ENCODE peak calls at places on chromosomes 16 and 17, in nine cellular contexts. B is CD8-positive, alpha-beta memory T cell; A is SJSA1; H is CD4-positive, CD25-positive, alpha-beta regulatory T cell; E is adrenal gland; Y is osteoblast; M is psoas muscle; I is A549; L is prostate gland. C is an unnamed sample.

GRCh38 chr17:73506470-73507435 is 137.5 kb downstream of the SDK2 start:
- DNase-seq in B (no peak), A (no peak), H (no peak), E (no peak), Y (peak), M (no peak), I (no peak), L (no peak), C (no peak)

GRCh38 chr17:45432405-45433113 is at the start of gene ARHGAP27:
- DNase-seq in B (no peak), A (peak), H (no peak), E (no peak), Y (peak), M (peak), I (no peak), L (no peak), C (no peak)

GRCh38 chr16:28324235-28324886 is 32.0 kb downstream of the SBK1 start:
- DNase-seq in B (no peak), A (peak), H (no peak), E (no peak), Y (peak), M (no peak), I (no peak), L (peak), C (no peak)

GRCh38 chr16:19715566-19715965 is 2.5 kb downstream of the KNOP1 start:
- DNase-seq in B (no peak), A (no peak), H (no peak), E (no peak), Y (peak), M (no peak), I (no peak), L (no peak), C (no peak)

GRCh38 chr16:89308391-89309333 is 91.2 kb downstream of the ZNF778 start:
- DNase-seq in B (peak), A (no peak), H (peak), E (no peak), Y (peak), M (no peak), I (no peak), L (no peak), C (no peak)

GRCh38 chr17:49695698-49696232 is 12.0 kb downstream of the SLC35B1 start:
- DNase-seq in B (no peak), A (no peak), H (no peak), E (no peak), Y (no peak), M (no peak), I (no peak), L (no peak), C (no peak)

GRCh38 chr16:67278773-67279295 is 498 bp upstream of the PLEKHG4 start:
- DNase-seq in B (no peak), A (no peak), H (no peak), E (peak), Y (peak), M (peak), I (peak), L (no peak), C (no peak)

GRCh38 chr16:51151951-51152663 is 1.0 kb upstream of the SALL1 start:
- DNase-seq in B (no peak), A (peak), H (no peak), E (no peak), Y (peak), M (no peak), I (no peak), L (no peak), C (no peak)

GRCh38 chr16:25126820-25127232 is 15.3 kb downstream of the LCMT1 start:
- DNase-seq in B (peak), A (peak), H (peak), E (peak), Y (peak), M (no peak), I (peak), L (no peak), C (peak)

GRCh38 chr17:19333132-19333440 is 29.4 kb downstream of the B9D1 start:
- DNase-seq in B (no peak), A (no peak), H (no peak), E (no peak), Y (peak), M (no peak), I (no peak), L (no peak), C (no peak)

GRCh38 chr16:5025171-5025632 is 8.5 kb downstream of the NAGPA start:
- DNase-seq in B (no peak), A (no peak), H (no peak), E (no peak), Y (peak), M (no peak), I (peak), L (no peak), C (no peak)

GRCh38 chr17:1134634-1135324 is 45.0 kb downstream of the ABR start:
- DNase-seq in B (no peak), A (no peak), H (no peak), E (no peak), Y (peak), M (no peak), I (no peak), L (no peak), C (no peak)

GRCh38 chr17:9878791-9879525 is 26.1 kb downstream of the RCVRN start:
- DNase-seq in B (no peak), A (no peak), H (no peak), E (no peak), Y (no peak), M (no peak), I (no peak), L (no peak), C (no peak)

GRCh38 chr17:72120878-72121163 is at the start of gene SOX9:
- DNase-seq in B (no peak), A (peak), H (no peak), E (peak), Y (peak), M (peak), I (peak), L (peak), C (peak)

GRCh38 chr17:12316021-12316420 is 295.3 kb downstream of the MAP2K4 start:
- DNase-seq in B (no peak), A (no peak), H (no peak), E (no peak), Y (no peak), M (no peak), I (no peak), L (no peak), C (no peak)

GRCh38 chr17:13321932-13322701 is 279.6 kb downstream of the HS3ST3A1 start:
- DNase-seq in B (no peak), A (no peak), H (no peak), E (no peak), Y (no peak), M (no peak), I (no peak), L (no peak), C (no peak)

GRCh38 chr16:27579086-27579980 is 29.4 kb downstream of the KATNIP start:
- DNase-seq in B (no peak), A (no peak), H (no peak), E (no peak), Y (no peak), M (no peak), I (no peak), L (no peak), C (peak)

GRCh38 chr17:8006836-8007680 is 4.6 kb downstream of the GUCY2D start:
- DNase-seq in B (no peak), A (no peak), H (no peak), E (no peak), Y (peak), M (no peak), I (no peak), L (no peak), C (no peak)

GRCh38 chr17:45425125-45425983 is 7.3 kb downstream of the ARHGAP27 start:
- DNase-seq in B (no peak), A (no peak), H (no peak), E (no peak), Y (peak), M (no peak), I (peak), L (peak), C (peak)

GRCh38 chr16:89332248-89333245 is 115.0 kb downstream of the ZNF778 start:
- DNase-seq in B (no peak), A (no peak), H (no peak), E (no peak), Y (peak), M (no peak), I (no peak), L (no peak), C (no peak)

DNA sequence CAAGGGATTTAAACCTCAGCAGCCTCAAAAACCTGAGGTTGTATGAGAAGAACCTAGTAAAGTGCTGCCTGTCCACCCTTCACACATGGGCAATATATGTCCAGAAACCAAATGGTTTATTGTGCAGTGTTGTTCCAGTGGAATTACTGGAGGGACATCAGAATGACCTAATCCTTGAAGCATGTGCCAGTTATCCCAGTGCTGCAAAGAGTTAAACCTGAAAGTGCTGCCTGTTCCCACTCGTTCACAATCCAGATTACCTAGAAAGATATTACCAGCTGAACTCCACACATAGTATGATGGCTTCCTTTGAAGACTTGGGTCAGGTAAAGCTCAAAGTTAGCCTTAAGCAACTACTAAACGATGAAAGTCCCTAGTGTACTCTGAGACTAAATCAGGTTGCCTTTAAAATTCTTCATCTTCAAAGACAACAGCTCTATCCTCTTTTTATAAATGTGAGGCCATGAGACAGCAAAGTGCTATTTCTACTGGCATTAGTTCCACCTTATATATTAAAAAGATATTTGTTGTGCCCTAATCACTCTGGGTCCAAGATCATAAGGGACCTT is 133.1 kb downstream of the SNX11 start:
- DNase-seq in B (no peak), A (peak), H (no peak), E (no peak), Y (no peak), M (no peak), I (peak), L (no peak), C (no peak)
- H3K27ac ChIP-seq in B (no peak), A (peak), H (no peak), E (no peak), Y (peak), M (peak), I (peak), L (no peak), C (peak)

GRCh38 chr17:48603959-48604769 is 622 bp downstream of the HOXB6 start:
- DNase-seq in B (no peak), A (no peak), H (no peak), E (peak), Y (no peak), M (peak), I (peak), L (no peak), C (no peak)
- H3K27ac ChIP-seq in B (peak), A (peak), H (no peak), E (peak), Y (no peak), M (no peak), I (peak), L (no peak), C (peak)

GRCh38 chr16:23420011-23420410 is 33.0 kb downstream of the COG7 start:
- DNase-seq in B (no peak), A (peak), H (no peak), E (no peak), Y (no peak), M (no peak), I (no peak), L (no peak), C (no peak)

GRCh38 chr16:23424292-23424958 is 28.6 kb downstream of the COG7 start:
- DNase-seq in B (no peak), A (peak), H (no peak), E (no peak), Y (no peak), M (no peak), I (peak), L (peak), C (peak)

GRCh38 chr16:23428351-23428750 is 24.6 kb downstream of the COG7 start:
- DNase-seq in B (no peak), A (no peak), H (no peak), E (no peak), Y (no peak), M (no peak), I (no peak), L (no peak), C (no peak)

DNA sequence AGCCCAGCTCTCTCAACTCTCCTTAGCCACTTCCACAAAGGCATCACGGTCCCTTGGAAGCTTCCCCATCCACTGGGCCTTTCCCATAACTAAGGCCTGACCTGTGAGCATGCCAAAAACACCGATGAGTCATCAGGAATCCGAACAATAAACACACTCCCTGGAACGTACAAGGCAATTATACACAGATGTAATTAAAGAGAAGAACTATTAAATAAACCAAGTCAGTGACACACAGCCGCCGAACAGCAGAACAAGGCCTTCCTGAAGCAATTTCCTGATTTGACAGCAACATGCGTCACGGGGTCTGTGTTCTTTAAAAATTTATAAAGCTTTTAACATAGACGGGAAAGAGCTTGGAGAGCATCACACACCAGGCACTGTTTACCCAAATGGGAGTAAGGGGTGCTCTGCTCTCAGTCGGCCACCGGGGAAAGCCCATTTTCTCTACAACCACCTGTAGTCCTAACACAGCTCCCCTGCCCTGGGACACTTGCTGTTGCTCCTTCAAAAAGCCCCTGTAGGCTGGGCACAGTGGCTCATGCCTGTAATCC is 29.4 kb downstream of the COG7 start:
- DNase-seq in B (no peak), A (peak), H (no peak), E (peak), Y (peak), M (peak), I (peak), L (peak), C (peak)
- H3K27ac ChIP-seq in B (no peak), A (peak), H (no peak), E (no peak), Y (peak), M (peak), I (peak), L (peak), C (peak)

GRCh38 chr17:4170639-4171280 is 27.8 kb downstream of the CYB5D2 start:
- DNase-seq in B (no peak), A (no peak), H (no peak), E (no peak), Y (peak), M (no peak), I (no peak), L (no peak), C (no peak)
- H3K27ac ChIP-seq in B (no peak), A (no peak), H (no peak), E (no peak), Y (no peak), M (no peak), I (no peak), L (no peak), C (no peak)

GRCh38 chr16:14322186-14322585 is 251.1 kb downstream of the MRTFB start:
- DNase-seq in B (no peak), A (no peak), H (no peak), E (no peak), Y (peak), M (no peak), I (no peak), L (no peak), C (no peak)
- H3K27ac ChIP-seq in B (no peak), A (no peak), H (no peak), E (no peak), Y (no peak), M (peak), I (no peak), L (no peak), C (no peak)

DNA sequence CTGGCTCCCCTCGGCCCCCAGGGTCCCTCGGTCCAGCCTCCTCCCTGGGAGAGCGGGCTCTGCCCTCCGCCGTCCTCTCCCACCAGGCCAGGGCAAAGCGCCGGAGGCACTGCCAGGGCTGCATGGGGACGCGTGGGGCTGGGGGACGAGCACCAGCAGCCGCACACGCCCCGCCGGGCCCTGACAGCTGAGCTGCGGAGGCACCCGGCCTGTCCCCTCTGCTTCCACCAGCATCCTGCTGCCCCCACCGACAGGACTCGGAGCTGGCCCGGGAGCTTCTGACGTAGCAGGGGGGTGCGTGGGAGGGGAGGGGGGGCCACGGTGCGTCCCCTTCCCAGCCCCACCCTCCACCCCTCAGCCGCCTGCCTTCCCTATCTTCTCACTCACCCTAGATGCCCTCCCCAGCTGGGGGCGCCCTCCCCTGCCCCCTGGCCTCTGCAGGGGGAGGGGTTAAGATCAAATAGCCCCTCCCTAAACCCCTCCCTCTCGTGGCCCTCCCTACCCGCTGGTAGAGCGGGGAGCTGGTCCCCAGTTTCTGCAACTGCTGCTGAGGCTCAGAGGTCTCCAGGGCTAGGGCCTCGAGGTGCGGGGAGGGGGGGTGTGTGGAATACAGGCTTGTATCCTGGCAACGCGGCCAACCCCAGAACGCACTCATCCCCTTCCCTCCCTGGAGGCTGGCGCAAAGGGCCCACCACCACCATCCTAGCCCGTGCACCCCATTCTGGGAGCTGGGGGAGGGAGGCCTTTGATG is 1.1 kb downstream of the SRCIN1 start:
- DNase-seq in B (peak), A (no peak), H (no peak), E (no peak), Y (peak), M (no peak), I (peak), L (no peak), C (no peak)
- H3K27ac ChIP-seq in B (no peak), A (no peak), H (no peak), E (no peak), Y (no peak), M (no peak), I (peak), L (no peak), C (no peak)

DNA sequence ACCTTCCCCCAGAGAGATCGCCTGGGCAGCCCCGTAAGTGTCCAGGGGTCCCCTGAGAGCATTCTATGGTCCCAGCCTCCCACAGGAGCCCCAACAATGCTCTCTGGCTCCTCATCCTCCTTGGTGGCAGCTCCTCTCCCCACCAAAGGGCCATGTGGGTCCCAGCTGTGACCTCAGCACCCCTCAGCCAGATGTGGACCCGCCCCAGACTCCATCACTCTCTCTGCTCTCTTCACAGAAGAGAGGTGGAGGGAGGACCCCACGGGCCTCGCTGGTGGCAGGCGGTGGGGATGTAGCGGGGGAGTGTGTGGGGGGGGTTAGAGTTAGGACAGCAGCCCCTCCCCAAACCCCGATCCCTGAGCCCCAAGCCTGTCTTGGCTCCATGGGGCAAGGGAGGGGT is 41.0 kb downstream of the SOCS3 start:
- DNase-seq in B (no peak), A (no peak), H (no peak), E (no peak), Y (peak), M (no peak), I (no peak), L (no peak), C (no peak)
- H3K27ac ChIP-seq in B (no peak), A (no peak), H (no peak), E (no peak), Y (no peak), M (no peak), I (peak), L (no peak), C (no peak)

GRCh38 chr17:57366558-57367351 is 110.4 kb downstream of the MSI2 start:
- DNase-seq in B (no peak), A (no peak), H (no peak), E (no peak), Y (no peak), M (no peak), I (no peak), L (no peak), C (no peak)
- H3K27ac ChIP-seq in B (peak), A (no peak), H (no peak), E (no peak), Y (no peak), M (peak), I (peak), L (no peak), C (no peak)

GRCh38 chr16:31886227-31886626 is 12.6 kb downstream of the ZNF267 start:
- DNase-seq in B (no peak), A (no peak), H (no peak), E (no peak), Y (no peak), M (no peak), I (no peak), L (no peak), C (no peak)
- H3K27ac ChIP-seq in B (no peak), A (no peak), H (no peak), E (no peak), Y (no peak), M (no peak), I (no peak), L (no peak), C (no peak)